ENCODE peak calls at places on chromosomes 4 and X, in four cellular contexts. G, Q, X and K are unnamed samples.

GRCh38 chr4:164977243-164978164 is at the start of gene TRIM61:
- DNase-seq in Q (no peak), X (peak; percentile 87), G (peak; percentile 77), K (no peak)

GRCh38 chrX:39677987-39678840 is 419.5 kb downstream of the BCOR start:
- DNase-seq in G (no peak), X (no peak), Q (no peak), K (no peak)

GRCh38 chrX:153934473-153935325 is at the start of gene NAA10:
- DNase-seq in G (no peak), Q (peak; percentile 49), X (peak; percentile 95), K (peak; percentile 86)

GRCh38 chr4:112321768-112322684 is 24.9 kb downstream of the ALPK1 start:
- DNase-seq in X (no peak), Q (peak; percentile 33), G (peak; percentile 93), K (peak; percentile 69)

GRCh38 chr4:8588196-8588470 is 4.4 kb upstream of the CPZ start:
- DNase-seq in Q (no peak), X (no peak), G (no peak), K (peak; percentile 27)

GRCh38 chr4:128455076-128455345 is 167.4 kb upstream of the PGRMC2 start:
- DNase-seq in G (no peak), X (no peak), Q (no peak), K (no peak)

GRCh38 chr4:103786014-103786413 is 66.2 kb upstream of the TACR3 start:
- DNase-seq in Q (no peak), G (no peak), X (no peak), K (no peak)

GRCh38 chr4:86630629-86631028 is 36.5 kb downstream of the PTPN13 start:
- DNase-seq in X (no peak), Q (no peak), G (no peak), K (no peak)

GRCh38 chrX:15350329-15350996 is 15.1 kb upstream of the PIGA start:
- DNase-seq in Q (no peak), X (no peak), G (no peak), K (no peak)

GRCh38 chr4:158043971-158044618 is 128.7 kb downstream of the GASK1B start:
- DNase-seq in G (no peak), Q (no peak), X (peak; percentile 74), K (peak; percentile 41)

GRCh38 chr4:76902233-76902890 is 4.4 kb upstream of the SOWAHB start:
- DNase-seq in Q (no peak), G (no peak), X (no peak), K (no peak)

GRCh38 chr4:114922582-114922912 is 190.9 kb downstream of the NDST4 start:
- DNase-seq in X (no peak), Q (no peak), G (no peak), K (no peak)

GRCh38 chr4:153116101-153116680 is 88.1 kb upstream of the TRIM2 start:
- DNase-seq in G (no peak), Q (no peak), X (no peak), K (no peak)

GRCh38 chr4:16693641-16694040 is 204.8 kb downstream of the LDB2 start:
- DNase-seq in X (no peak), Q (no peak), G (no peak), K (no peak)

GRCh38 chr4:26219206-26219605 is 101.6 kb upstream of the RBPJ start:
- DNase-seq in G (no peak), Q (no peak), X (no peak), K (no peak)

GRCh38 chr4:128528793-128529553 is 241.4 kb upstream of the PGRMC2 start:
- DNase-seq in Q (no peak), X (no peak), G (peak; percentile 91), K (no peak)

GRCh38 chr4:113587156-113587555 is 174.4 kb downstream of the CAMK2D start:
- DNase-seq in G (no peak), Q (no peak), X (no peak), K (no peak)

GRCh38 chr4:8688041-8688907 is 95.7 kb downstream of the CPZ start:
- DNase-seq in X (peak; percentile 88), Q (no peak), G (no peak), K (peak; percentile 48)

GRCh38 chrX:13069771-13070410 is 25.5 kb upstream of the FAM9C start:
- DNase-seq in Q (no peak), G (no peak), X (no peak), K (no peak)

GRCh38 chr4:2408401-2408958 is 10.0 kb downstream of the ZFYVE28 start:
- DNase-seq in G (no peak), X (peak; percentile 75), Q (no peak), K (no peak)

GRCh38 chrX:26783512-26784225 is 567.7 kb downstream of the MAGEB5 start:
- DNase-seq in Q (no peak), X (no peak), G (no peak), K (no peak)

GRCh38 chr4:5888222-5888701 is 4.6 kb downstream of the CRMP1 start:
- DNase-seq in Q (no peak), X (peak; percentile 86), G (no peak), K (no peak)

GRCh38 chrX:16559206-16559619 is 90.7 kb upstream of the S100G start:
- DNase-seq in G (no peak), Q (no peak), X (no peak), K (no peak)

GRCh38 chr4:124710911-124711310 is 1.6 kb downstream of the ANKRD50 start:
- DNase-seq in Q (no peak), G (no peak), X (no peak), K (no peak)

GRCh38 chr4:42768125-42768748 is 111.3 kb upstream of the ATP8A1 start:
- DNase-seq in Q (no peak), X (no peak), G (no peak), K (no peak)

GRCh38 chrX:25726539-25726938 is 411.6 kb upstream of the MAGEB18 start:
- DNase-seq in X (no peak), G (no peak), Q (no peak), K (no peak)

GRCh38 chr4:148112231-148112982 is 329.8 kb downstream of the NR3C2 start:
- DNase-seq in G (no peak), X (no peak), Q (no peak), K (no peak)

GRCh38 chrX:30308263-30309138 is 689 bp downstream of the NR0B1 start:
- DNase-seq in X (peak; percentile 63), G (no peak), Q (no peak), K (no peak)

GRCh38 chrX:37746268-37746931 is 33.5 kb upstream of the CYBB start:
- DNase-seq in X (no peak), Q (no peak), G (no peak), K (no peak)

GRCh38 chr4:77564231-77564630 is 41.4 kb upstream of the CXCL13 start:
- DNase-seq in Q (peak; percentile 97), G (no peak), X (no peak), K (peak; percentile 75)

GRCh38 chrX:43805579-43805978 is 76.7 kb downstream of the MAOB start:
- DNase-seq in G (no peak), Q (peak; percentile 17), X (no peak), K (no peak)

GRCh38 chr4:29046166-29046565 is 1674.0 kb upstream of the PCDH7 start:
- DNase-seq in Q (no peak), G (no peak), X (no peak), K (no peak)

GRCh38 chrX:51487960-51488267 is 8.5 kb downstream of the NUDT11 start:
- DNase-seq in X (no peak), Q (no peak), G (no peak), K (no peak)

GRCh38 chr4:180380733-180381132 is 1862.5 kb upstream of the TENM3 start:
- DNase-seq in G (no peak), X (no peak), Q (no peak), K (no peak)

GRCh38 chr4:184475096-184475461 is 729 bp upstream of the IRF2 start:
- DNase-seq in Q (peak; percentile 40), X (no peak), G (no peak), K (peak; percentile 84)
- TF ChIP-seq POLR2AphosphoS5 in Q (no peak), X (no peak), G (peak; percentile 15), K (no peak)

GRCh38 chr4:122700178-122700725 is 32.3 kb upstream of the BBS12 start:
- DNase-seq in X (no peak), Q (peak; percentile 73), G (peak; percentile 89), K (peak; percentile 89)
- H3K4me3 ChIP-seq in X (no peak overlapping the region), Q (peak overlapping the region; percentile 30), G (no peak overlapping the region), K (no peak overlapping the region)

DNA sequence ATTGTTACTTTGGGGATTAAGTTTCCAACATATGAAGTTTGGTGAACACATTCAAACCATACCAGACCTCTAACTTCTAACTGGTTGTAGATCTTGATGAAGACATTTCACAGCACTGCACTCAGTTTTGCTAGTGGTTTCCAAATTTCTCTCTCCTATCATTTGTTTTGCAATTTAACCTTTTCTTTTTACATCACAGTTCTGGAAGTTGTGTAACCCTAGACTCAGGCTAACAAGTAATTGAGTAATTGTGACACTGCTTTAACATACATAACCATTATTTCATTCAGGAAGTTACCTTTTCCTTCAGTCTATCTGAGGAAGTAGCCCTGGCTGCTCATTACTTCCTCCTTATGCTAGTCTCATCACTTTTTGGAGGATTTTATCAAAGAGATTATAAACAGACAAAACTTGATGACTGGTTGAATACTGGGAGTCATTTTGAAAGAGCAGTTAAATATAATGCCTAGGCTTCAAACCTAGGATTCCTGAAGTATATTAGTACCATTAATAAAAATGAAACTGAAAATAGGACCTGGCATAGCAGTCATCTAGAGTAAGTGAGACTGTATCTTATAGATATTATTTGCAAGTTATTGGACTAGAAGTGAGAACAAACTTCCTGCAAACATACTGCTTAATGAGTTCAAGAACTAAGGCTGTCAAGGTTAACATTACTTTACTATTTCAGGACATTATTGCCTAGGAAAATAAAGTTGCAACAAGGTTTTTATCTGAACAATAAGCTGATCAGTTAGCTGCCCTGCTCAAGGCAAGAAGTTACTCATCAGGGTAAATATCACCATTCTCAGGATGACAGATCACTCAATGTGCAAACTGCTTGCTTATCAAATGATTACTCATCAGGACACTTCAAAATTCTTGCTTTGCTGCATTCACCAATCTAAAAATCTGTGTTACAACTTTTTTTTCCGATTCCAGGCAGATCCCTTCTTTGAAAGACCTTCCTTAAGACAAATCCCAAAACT is 25.6 kb upstream of the TEX13C start:
- DNase-seq in G (no peak), Q (no peak), X (no peak), K (no peak)
- TF ChIP-seq POLR2AphosphoS5 in G (no peak), Q (no peak), X (no peak), K (no peak)

GRCh38 chrX:106168107-106168506 is at the start of gene PWWP3B:
- DNase-seq in X (no peak), Q (peak; percentile 16), G (no peak), K (no peak)
- H3K4me3 ChIP-seq in X (no peak within 1 kb of the TSS), Q (no peak within 1 kb of the TSS), G (no peak within 1 kb of the TSS), K (no peak within 1 kb of the TSS)

GRCh38 chr4:123415977-123416376 is 19.4 kb downstream of the SPRY1 start:
- DNase-seq in X (no peak), Q (no peak), G (no peak), K (no peak)
- TF ChIP-seq POLR2AphosphoS5 in X (no peak), Q (no peak), G (no peak), K (no peak)

DNA sequence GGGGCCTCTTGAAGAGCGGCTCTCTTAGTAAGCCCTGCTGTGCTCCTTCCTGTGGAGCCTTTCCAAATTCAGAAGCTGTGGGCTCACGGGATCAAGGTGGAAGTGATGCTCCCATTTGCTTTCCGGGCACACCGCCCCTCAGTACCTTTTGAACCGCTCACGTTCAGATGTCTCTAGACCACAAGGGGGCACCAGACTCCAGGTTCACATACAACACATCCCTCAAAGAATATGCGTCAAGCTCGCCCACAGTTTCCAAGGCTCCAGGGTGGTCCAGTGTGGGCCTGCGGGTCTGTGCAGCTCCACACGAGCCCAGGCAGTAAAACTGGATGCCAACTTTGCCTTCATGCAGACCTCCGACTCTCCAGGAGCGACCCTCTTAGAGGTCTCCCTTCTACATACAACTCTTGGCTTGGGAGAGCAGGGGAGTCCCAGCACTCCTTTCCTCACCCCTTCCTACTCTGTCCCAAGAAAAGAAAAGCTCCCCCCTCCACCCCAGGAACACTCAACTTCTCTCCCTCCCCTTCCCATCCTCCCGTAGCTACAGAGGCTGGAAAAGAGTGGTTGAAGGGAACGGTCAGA is 11.0 kb downstream of the SUPT20HL1 start:
- DNase-seq in X (no peak), Q (peak; percentile 28), G (no peak), K (peak; percentile 81)
- H3K4me3 ChIP-seq in X (no peak overlapping the region), Q (no peak overlapping the region), G (no peak overlapping the region), K (no peak overlapping the region)

GRCh38 chr4:1001561-1002130 is 8.4 kb upstream of the SLC26A1 start:
- DNase-seq in G (no peak), X (peak; percentile 83), Q (no peak), K (no peak)
- TF ChIP-seq POLR2AphosphoS5 in G (no peak), X (no peak), Q (no peak), K (no peak)